ENCODE peak calls at places on chromosomes 16 and 17, in four cellular contexts. Z is ACHN; N is central memory CD4-positive, alpha-beta T cell; F is Right ventricle myocardium superior. J is an unnamed sample.

GRCh38 chr17:27471321-27472269 is 15.3 kb downstream of the KSR1 start:
- DNase-seq in N (peak), F (no peak), Z (peak), J (no peak)

GRCh38 chr17:8629371-8630226 is 926 bp downstream of the MYH10 start:
- DNase-seq in F (peak), Z (peak), N (no peak), J (peak)

GRCh38 chr16:66382171-66382965 is 15.9 kb downstream of the CDH5 start:
- DNase-seq in Z (peak), F (no peak), N (no peak), J (no peak)

GRCh38 chr16:17313085-17313611 is 157.6 kb downstream of the XYLT1 start:
- DNase-seq in Z (no peak), F (no peak), N (no peak), J (no peak)

GRCh38 chr16:19213885-19214284 is 45.8 kb downstream of the SYT17 start:
- DNase-seq in F (no peak), Z (no peak), N (no peak), J (peak)

GRCh38 chr16:12096162-12096781 is 119.7 kb downstream of the SNX29 start:
- DNase-seq in F (no peak), N (no peak), Z (peak), J (no peak)

GRCh38 chr16:168424-168823 is 2.6 kb downstream of the HBM start:
- DNase-seq in N (no peak), Z (no peak), F (no peak), J (no peak)

GRCh38 chr16:53958481-53958880 is 254.5 kb downstream of the FTO start:
- DNase-seq in F (no peak), N (no peak), Z (no peak), J (no peak)

GRCh38 chr17:20073056-20073979 is 64.2 kb downstream of the SPECC1 start:
- DNase-seq in F (peak), N (peak), Z (no peak), J (no peak)

J was measured in DMS53.